ENCODE peak calls at places on chromosomes 5 and 9, in five cellular contexts. H is lung; L is upper lobe of right lung; J is CD8-positive, alpha-beta T cell; W is MM.1S. Q is an unnamed sample.

GRCh38 chr5:135426102-135427082 is 20.8 kb downstream of the DCANP1 start:
- DNase-seq in H (no peak), L (no peak), J (no peak), W (peak; percentile 62), Q (no peak)

GRCh38 chr5:72314571-72315172 is 5.4 kb downstream of the MRPS27 start:
- DNase-seq in H (peak; percentile 55), J (no peak), L (no peak), W (no peak), Q (peak; percentile 63)

GRCh38 chr9:2691212-2691611 is 26.1 kb upstream of the KCNV2 start:
- DNase-seq in J (no peak), H (no peak), W (no peak), L (no peak), Q (no peak)

GRCh38 chr5:57843016-57843402 is 360.4 kb upstream of the ACTBL2 start:
- DNase-seq in H (no peak), J (no peak), W (no peak), L (no peak), Q (no peak)

GRCh38 chr5:38431242-38431853 is 125.1 kb downstream of the LIFR start:
- DNase-seq in J (no peak), W (no peak), L (no peak), H (no peak), Q (no peak)

GRCh38 chr5:90878549-90879196 is 320.1 kb downstream of the ADGRV1 start:
- DNase-seq in L (no peak), H (peak; percentile 55), J (no peak), W (no peak), Q (no peak)

GRCh38 chr5:125634242-125634835 is 788.9 kb upstream of the GRAMD2B start:
- DNase-seq in J (no peak), L (no peak), H (no peak), W (no peak), Q (no peak)

GRCh38 chr5:107282061-107282460 is 388.7 kb downstream of the EFNA5 start:
- DNase-seq in H (no peak), W (no peak), J (no peak), L (no peak), Q (no peak)

GRCh38 chr5:149024477-149024876 is 38.4 kb downstream of the SH3TC2 start:
- DNase-seq in H (no peak), J (no peak), L (no peak), W (no peak), Q (no peak)

GRCh38 chr9:100082786-100083185 is 16.0 kb downstream of the ERP44 start:
- DNase-seq in H (no peak), J (no peak), W (no peak), L (no peak), Q (no peak)

GRCh38 chr9:138102246-138103051 is 224.9 kb downstream of the CACNA1B start:
- DNase-seq in J (no peak), W (no peak), H (no peak), L (peak; percentile 62), Q (no peak)

GRCh38 chr9:19471737-19472648 is 63.2 kb downstream of the ACER2 start:
- DNase-seq in H (peak; percentile 35), L (peak; percentile 71), W (peak; percentile 28), J (peak; percentile 34), Q (peak; percentile 59)

GRCh38 chr5:137894586-137894985 is 5.3 kb downstream of the PKD2L2 start:
- DNase-seq in L (no peak), W (no peak), H (no peak), J (no peak), Q (no peak)

GRCh38 chr9:69857131-69857530 is 36.5 kb downstream of the CFAP95 start:
- DNase-seq in L (no peak), H (no peak), W (no peak), J (no peak), Q (no peak)

GRCh38 chr9:84216151-84216550 is 124.4 kb downstream of the SLC28A3 start:
- DNase-seq in L (no peak), J (no peak), H (no peak), W (no peak), Q (no peak)

GRCh38 chr5:132996307-132996706 is 30.0 kb downstream of the ZCCHC10 start:
- DNase-seq in L (no peak), J (no peak), H (no peak), W (no peak), Q (no peak)

GRCh38 chr5:61886214-61886613 is 419.8 kb upstream of the KIF2A start:
- DNase-seq in L (no peak), J (no peak), H (no peak), W (no peak), Q (no peak)

GRCh38 chr9:101028346-101029299 is at the start of gene PLPPR1:
- DNase-seq in J (no peak), L (peak; percentile 88), W (peak; percentile 79), H (peak; percentile 73), Q (peak; percentile 39)

GRCh38 chr5:35745666-35746065 is 111.0 kb upstream of the IL7R start:
- DNase-seq in L (no peak), H (no peak), W (no peak), J (no peak), Q (no peak)

GRCh38 chr5:15798006-15798405 is 298.0 kb downstream of the FBXL7 start:
- DNase-seq in W (no peak), L (no peak), J (no peak), H (no peak), Q (no peak)

GRCh38 chr9:98805506-98806272 is 1.8 kb upstream of the GALNT12 start:
- DNase-seq in J (no peak), H (no peak), W (no peak), L (no peak), Q (no peak)

GRCh38 chr9:93682155-93682968 is 106.0 kb downstream of the PHF2 start:
- DNase-seq in W (peak; percentile 49), H (peak; percentile 77), J (peak; percentile 34), L (peak; percentile 79), Q (peak; percentile 58)

GRCh38 chr5:137488516-137488915 is 10.6 kb downstream of the SPOCK1 start:
- DNase-seq in L (no peak), W (no peak), J (no peak), H (no peak), Q (no peak)

GRCh38 chr5:85484982-85485574 is 1100.4 kb upstream of the EDIL3 start:
- DNase-seq in J (no peak), L (no peak), H (no peak), W (no peak), Q (no peak)

GRCh38 chr5:38641003-38641402 is 84.6 kb upstream of the LIFR start:
- DNase-seq in H (no peak), W (no peak), J (no peak), L (no peak), Q (no peak)

GRCh38 chr5:37926732-37927131 is 86.9 kb upstream of the GDNF start:
- DNase-seq in W (no peak), L (no peak), J (no peak), H (no peak), Q (no peak)

DNA sequence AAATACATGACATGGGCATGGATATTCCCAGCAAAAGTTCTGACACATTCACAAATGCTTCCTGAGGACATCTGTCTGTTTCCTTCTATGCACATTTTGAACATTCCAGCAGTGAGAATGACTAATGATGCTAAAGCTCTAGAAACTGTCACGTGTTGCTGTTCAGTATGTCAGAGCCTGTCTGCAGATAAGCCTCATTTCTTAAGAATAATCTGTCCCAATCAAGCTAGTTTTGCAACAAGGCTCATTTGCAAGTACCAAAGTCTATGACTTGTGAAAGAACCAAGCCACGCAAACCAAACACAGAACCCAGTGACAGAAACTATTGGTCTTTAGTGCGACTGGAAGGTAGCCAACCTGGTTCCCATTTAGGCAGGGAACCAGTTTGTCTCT is 178.5 kb downstream of the C9orf152 start:
- DNase-seq in J (no peak), W (no peak), H (peak; percentile 45), L (no peak), Q (peak; percentile 30)
- H3K4me1 ChIP-seq in J (no peaks in the 10 kb centered on the region), W (no peaks in the 10 kb centered on the region), H (no peaks in the 10 kb centered on the region), L (peaks cover 25% of the 10 kb centered on the region), Q (no peaks in the 10 kb centered on the region)

DNA sequence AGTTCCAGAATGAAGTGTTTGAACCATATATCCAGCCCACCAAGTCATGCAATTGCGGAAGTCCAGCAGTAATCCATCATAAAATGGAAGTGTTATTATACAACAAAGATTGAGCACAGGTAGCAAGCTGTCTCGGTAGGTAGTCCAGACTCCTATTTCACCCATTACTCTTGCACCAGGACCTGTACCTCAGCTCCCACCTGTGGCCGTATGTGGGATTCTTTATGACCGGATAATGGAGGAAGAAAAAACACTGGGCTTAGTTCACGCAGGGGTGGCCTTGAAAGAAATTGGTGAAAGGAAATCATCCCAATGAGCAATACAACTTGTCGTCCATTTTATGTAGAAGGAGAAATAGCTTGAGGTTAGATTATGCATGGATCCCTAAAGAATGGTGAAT is 216.3 kb downstream of the ESM1 start:
- DNase-seq in H (no peak), J (no peak), W (no peak), L (no peak), Q (peak; percentile 54)
- TF ChIP-seq CTCF in H (no peak), J (no peak), W (no peak), L (no peak), Q (no peak)

DNA sequence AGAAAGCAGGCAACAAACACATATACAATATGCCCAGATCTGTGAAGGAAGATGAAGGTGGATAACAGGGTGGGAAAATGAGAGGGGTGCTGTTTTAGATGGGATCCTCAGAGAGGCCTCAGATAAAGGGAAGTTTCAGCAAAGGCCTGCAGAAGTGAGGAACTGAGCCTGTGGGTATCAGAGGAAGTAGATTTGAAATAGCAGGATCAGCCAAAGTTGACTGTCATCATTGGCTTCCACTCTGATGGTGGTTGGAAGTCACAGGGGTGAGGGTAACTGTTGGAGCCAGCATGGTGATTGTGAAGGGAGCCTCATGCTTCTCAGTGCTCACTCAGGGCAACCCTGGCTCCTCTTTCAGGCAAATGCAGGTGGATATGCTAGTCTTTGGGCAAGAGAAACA is 607.3 kb upstream of the CLINT1 start:
- DNase-seq in W (no peak), L (no peak), J (no peak), H (no peak), Q (no peak)
- H3K4me1 ChIP-seq in W (no peaks in the 10 kb centered on the region), L (peaks cover 7% of the 10 kb centered on the region), J (no peaks in the 10 kb centered on the region), H (no peaks in the 10 kb centered on the region), Q (peaks cover 16% of the 10 kb centered on the region)

GRCh38 chr5:9544502-9545300 is 1.2 kb downstream of the SEMA5A start:
- DNase-seq in J (no peak), W (peak; percentile 81), H (peak; percentile 84), L (peak; percentile 92), Q (peak; percentile 85)
- TF ChIP-seq CTCF in J (no peak), W (peak; percentile 94), H (peak; percentile 39), L (peak; percentile 78), Q (peak; percentile 83)

GRCh38 chr5:112902561-112902960 is 19.5 kb downstream of the REEP5 start:
- DNase-seq in W (no peak), L (no peak), J (no peak), H (no peak), Q (no peak)
- H3K4me1 ChIP-seq in W (peaks cover 7% of the 10 kb centered on the region), L (no peaks in the 10 kb centered on the region), J (no peaks in the 10 kb centered on the region), H (no peaks in the 10 kb centered on the region), Q (no peaks in the 10 kb centered on the region)